ENCODE peak calls at places on chromosomes 12 and 14, in five cellular contexts. O is testis, C is mammary epithelial cell, P is A549, M is gastrocnemius medialis. A is an unnamed sample.

GRCh38 chr12:40054554-40055226 is 51.2 kb downstream of the SLC2A13 start:
- DNase-seq in C (peak; percentile 64), O (peak; percentile 26), P (peak; percentile 21), M (peak; percentile 26), A (no peak)

GRCh38 chr12:87689196-87689595 is 340.0 kb downstream of the C12orf50 start:
- DNase-seq in P (no peak), C (no peak), M (no peak), O (no peak), A (peak; percentile 3)

GRCh38 chr14:31208546-31209424 is 1.2 kb upstream of the HECTD1 start:
- DNase-seq in C (no peak), P (no peak), M (no peak), O (peak; percentile 17), A (no peak)

GRCh38 chr12:32671930-32672785 is 6.9 kb upstream of the DNM1L start:
- DNase-seq in M (no peak), P (peak; percentile 61), C (peak; percentile 37), O (peak; percentile 58), A (peak; percentile 90)

GRCh38 chr14:76811561-76811960 is 1.1 kb downstream of the ANGEL1 start:
- DNase-seq in C (peak; percentile 6), P (no peak), O (no peak), M (no peak), A (no peak)

GRCh38 chr12:67540920-67541624 is 107.5 kb upstream of the DYRK2 start:
- DNase-seq in P (no peak), C (peak; percentile 84), M (no peak), O (no peak), A (no peak)

GRCh38 chr12:6352198-6353173 is 10.6 kb upstream of the TNFRSF1A start:
- DNase-seq in C (no peak), M (no peak), O (no peak), P (no peak), A (no peak)

GRCh38 chr12:79288946-79289345 is 401.8 kb downstream of the PAWR start:
- DNase-seq in M (no peak), C (no peak), O (no peak), P (no peak), A (no peak)

GRCh38 chr12:54821676-54822075 is 32.6 kb upstream of the MUCL1 start:
- DNase-seq in P (no peak), C (no peak), M (no peak), O (no peak), A (no peak)

GRCh38 chr14:74503973-74504335 is 10.4 kb downstream of the ISCA2 start:
- DNase-seq in P (no peak), O (no peak), C (no peak), M (no peak), A (no peak)

GRCh38 chr14:55654233-55654632 is 74.2 kb downstream of the KTN1 start:
- DNase-seq in O (no peak), M (no peak), C (no peak), P (no peak), A (no peak)

GRCh38 chr12:94649349-94650142 is 811 bp downstream of the TMCC3 start:
- DNase-seq in M (peak; percentile 60), C (peak; percentile 51), O (peak; percentile 26), P (peak; percentile 34), A (peak; percentile 40)

GRCh38 chr14:20757963-20758362 is 10.2 kb upstream of the EDDM3B start:
- DNase-seq in C (no peak), M (no peak), P (no peak), O (peak; percentile 32), A (peak; percentile 21)

GRCh38 chr12:91912178-91912577 is 233.5 kb downstream of the BTG1 start:
- DNase-seq in P (no peak), M (no peak), O (no peak), C (no peak), A (no peak)

DNA sequence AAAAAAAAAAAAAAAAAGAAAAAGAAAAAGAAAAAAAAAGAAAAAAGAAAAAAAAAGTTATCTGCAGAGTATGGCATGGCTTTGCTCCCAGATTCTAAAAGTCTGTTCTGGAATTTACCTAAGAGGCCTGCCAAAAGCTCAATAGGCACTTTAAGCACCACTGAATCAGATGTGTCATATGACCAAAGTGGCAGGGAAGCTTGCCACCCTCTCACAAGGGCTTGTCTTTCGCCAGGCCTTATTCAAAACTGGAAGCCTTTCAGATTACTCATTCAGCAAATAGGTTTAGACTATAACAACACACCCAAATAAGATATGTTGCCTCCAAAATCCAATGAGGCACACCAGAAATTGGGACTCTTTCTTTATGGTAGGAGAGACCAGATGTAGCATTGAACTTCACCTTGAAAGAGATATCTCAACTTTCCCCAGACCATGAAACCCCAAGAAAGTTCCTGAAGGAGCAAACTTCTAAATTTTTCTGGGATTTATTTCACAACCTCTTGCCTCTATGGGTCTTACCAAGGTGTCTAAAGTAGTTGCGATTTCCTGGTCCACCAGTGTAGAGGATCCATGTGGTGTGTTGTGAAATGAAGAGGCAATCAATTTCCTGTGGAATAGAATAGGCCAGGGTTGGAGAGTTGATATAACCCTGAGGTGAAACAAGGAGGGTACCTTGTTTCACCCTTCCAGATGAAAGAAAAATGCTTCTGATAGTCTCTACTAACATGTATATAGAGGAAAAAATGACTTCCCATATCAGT is 218.8 kb downstream of the DAD1 start:
- DNase-seq in M (no peak), P (no peak), C (peak; percentile 81), O (no peak), A (peak; percentile 6)
- H3K27ac ChIP-seq in M (no peak overlapping the region), P (no peak overlapping the region), C (no peak overlapping the region), O (no peak overlapping the region), A (no peak overlapping the region)

DNA sequence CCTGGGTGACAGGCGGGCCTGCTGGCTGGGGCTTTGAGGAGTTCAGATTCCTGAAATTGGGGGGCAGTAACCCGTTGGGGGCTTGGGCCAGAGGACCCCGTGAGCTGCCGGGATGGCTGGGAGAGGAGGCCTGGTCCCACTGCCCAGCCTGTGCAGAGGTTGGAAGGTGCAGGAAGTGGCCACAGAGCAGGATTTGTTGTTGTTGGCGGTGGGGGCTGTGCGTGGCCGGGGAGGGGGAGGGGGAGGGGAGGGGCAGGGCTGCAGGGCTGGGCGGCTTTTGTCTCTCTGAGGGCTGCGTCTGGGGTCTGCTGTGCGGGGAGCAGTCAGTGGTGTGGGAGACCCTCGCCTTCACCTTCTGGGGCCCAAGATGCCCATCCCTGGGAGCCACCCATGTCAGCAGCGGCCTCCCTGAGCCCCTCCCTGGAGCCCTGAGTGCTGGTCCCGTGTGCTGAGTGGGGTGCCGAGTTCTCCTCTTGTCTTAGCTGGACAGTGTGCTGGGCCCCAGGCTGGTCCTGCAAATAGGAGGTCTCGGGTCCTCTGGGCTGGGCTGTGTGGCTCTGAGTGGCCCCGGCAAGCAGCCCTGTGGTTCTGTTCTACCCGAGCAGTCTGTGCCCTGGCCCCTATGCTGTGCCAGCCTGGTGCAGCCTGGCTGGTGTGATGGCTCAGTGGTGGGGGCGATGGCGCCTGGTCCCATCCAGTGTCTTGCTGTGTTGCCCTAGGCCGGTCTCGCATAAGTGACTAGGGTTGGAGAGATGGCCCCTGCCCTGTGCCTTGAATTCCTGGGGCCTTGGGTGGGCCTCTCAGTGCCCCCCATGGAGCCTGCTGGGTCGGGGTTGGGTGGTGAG is 10.3 kb downstream of the KIF26A start:
- DNase-seq in C (no peak), O (no peak), P (no peak), M (no peak), A (no peak)
- H3K27ac ChIP-seq in C (no peak overlapping the region), O (no peak overlapping the region), P (peak overlapping the region; percentile 78), M (no peak overlapping the region), A (peak overlapping the region; percentile 82)

GRCh38 chr14:91508105-91508504 is 2.0 kb downstream of the PPP4R3A start:
- DNase-seq in O (no peak), C (no peak), M (no peak), P (no peak), A (no peak)
- H3K27ac ChIP-seq in O (no peak overlapping the region), C (peak overlapping the region; percentile 90), M (peak overlapping the region; percentile 97), P (peak overlapping the region; percentile 98), A (peak overlapping the region; percentile 97)

DNA sequence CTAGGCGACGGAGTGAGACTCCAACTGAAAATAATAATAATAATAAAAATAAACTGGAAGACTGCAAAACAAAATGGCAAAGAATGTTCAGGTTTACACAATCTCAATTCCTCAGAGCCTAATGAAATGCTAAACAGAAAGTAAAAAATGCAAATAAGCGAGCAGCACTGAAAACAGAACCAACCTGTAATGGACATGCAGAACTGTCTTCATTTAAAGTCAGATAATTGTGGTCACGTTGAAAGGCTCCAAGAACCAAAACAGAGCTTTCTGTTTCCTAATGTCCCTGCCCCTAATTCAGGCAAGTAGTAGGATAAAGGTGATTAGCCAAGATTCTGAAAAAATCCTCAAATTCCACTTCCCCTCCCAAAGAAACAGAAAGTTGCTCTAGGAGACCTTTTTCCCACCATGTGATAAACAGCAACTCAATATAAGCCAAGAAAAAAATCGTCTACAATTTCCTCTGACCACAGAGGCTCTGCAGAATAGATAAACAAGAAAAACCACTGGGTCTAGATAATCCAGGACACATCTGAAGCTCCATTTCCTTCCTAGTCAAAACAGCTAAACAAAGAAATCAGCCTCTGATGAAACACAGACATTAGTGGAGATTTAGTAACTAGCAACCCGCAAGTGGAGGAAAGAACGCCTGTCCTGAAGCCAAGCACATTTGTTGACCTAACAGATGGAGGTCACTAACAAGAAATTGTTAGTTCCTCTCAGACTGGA is 3.0 kb downstream of the MIS18BP1 start:
- DNase-seq in C (no peak), P (no peak), O (peak; percentile 49), M (no peak), A (peak; percentile 95)
- H3K27ac ChIP-seq in C (no peak overlapping the region), P (peak overlapping the region; percentile 11), O (peak overlapping the region; percentile 67), M (peak overlapping the region; percentile 19), A (peak overlapping the region; percentile 29)

DNA sequence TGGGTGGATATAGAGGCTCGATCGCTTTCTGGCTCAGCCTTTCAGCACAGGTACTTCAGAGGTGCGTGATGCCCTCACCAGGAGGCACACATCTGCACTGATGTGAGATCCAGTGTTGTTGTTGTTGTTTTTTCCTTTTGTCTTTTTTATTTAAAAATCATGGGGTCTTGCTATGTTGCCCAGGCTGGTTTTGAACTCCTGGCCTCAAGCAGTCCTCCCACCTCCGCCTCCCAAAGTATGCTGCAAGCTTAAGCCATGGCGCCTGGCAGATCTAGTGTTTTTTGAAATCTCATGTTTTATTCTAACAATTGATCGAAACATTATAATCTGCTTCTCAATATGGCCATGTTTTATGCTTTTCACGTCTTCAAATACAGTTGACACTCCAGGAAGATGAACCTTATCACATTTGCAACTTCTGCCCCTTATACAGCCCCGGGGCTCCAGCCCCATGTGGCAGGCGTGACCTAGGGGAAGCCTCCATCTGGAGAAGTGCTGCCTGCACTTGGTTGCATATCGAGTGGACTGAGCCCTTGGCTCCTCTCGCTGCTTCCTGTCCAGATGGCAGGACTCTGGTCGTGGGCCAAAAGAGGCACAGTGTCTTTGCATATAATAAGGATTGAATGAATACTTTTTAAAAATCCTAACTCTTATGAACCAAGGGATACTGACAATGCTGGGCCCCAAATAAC is 71.7 kb downstream of the TRAF3 start:
- DNase-seq in O (peak; percentile 40), C (no peak), M (peak; percentile 34), P (no peak), A (peak; percentile 60)
- H3K27ac ChIP-seq in O (no peak overlapping the region), C (no peak overlapping the region), M (no peak overlapping the region), P (peak overlapping the region; percentile 17), A (peak overlapping the region; percentile 27)

DNA sequence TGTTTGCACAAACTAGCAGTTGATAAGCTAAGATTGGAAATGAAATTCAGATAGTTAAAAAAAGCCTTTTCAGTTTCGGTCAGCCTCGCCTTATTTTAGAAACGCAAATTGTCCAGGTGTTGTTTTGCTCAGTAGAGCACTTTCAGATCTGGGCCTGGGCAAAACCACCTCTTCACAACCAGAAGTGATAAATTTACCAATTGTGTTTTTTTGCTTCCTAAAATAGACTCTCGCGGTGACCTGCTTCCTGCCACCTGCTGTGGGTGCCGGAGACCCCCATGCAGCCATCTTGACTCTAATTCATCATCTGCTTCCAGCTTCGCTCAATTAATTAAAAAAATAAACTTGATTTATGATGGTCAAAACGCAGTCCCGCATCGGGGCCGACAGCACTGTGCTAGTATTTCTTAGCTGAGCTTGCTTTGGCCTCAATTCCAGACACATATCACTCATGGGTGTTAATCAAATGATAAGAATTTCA is 335.6 kb downstream of the TMEM121 start:
- DNase-seq in O (peak; percentile 6), M (no peak), C (no peak), P (no peak), A (no peak)
- H3K27ac ChIP-seq in O (no peak overlapping the region), M (no peak overlapping the region), C (no peak overlapping the region), P (no peak overlapping the region), A (no peak overlapping the region)

A was measured in cardiac muscle cell.